ENCODE peak calls at places on chromosomes 4 and X, in nine cellular contexts. G, D, M, R, X, N, B, S and A are unnamed samples.
A peak's percentile ranks its signal among the peaks of the same experiment; 100 is the strongest.

GRCh38 chr4:73988096-73988495 is at the start of gene PPBP:
- ATAC-seq in G (no peak), D (no peak), M (no peak), R (peak; percentile 18), X (no peak), N (no peak), B (no peak), S (no peak), A (no peak)

GRCh38 chrX:119288890-119289393 is 52.9 kb downstream of the PGRMC1 start:
- ATAC-seq in G (no peak), D (no peak), M (no peak), R (no peak), X (no peak), N (no peak), B (no peak), S (no peak), A (no peak)

GRCh38 chr4:10093801-10094552 is 22.6 kb downstream of the WDR1 start:
- ATAC-seq in G (peak; percentile 66), D (no peak), M (peak; percentile 30), R (no peak), X (no peak), N (no peak), B (peak; percentile 67), S (peak; percentile 81), A (peak; percentile 68)

GRCh38 chrX:9368262-9368661 is 96.6 kb upstream of the TBL1X start:
- ATAC-seq in G (no peak), D (peak; percentile 94), M (peak; percentile 92), R (no peak), X (no peak), N (no peak), B (no peak), S (no peak), A (no peak)

GRCh38 chr4:84894621-84895020 is 71.9 kb downstream of the WDFY3 start:
- ATAC-seq in G (no peak), D (no peak), M (peak; percentile 75), R (no peak), X (no peak), N (no peak), B (peak; percentile 79), S (peak; percentile 93), A (no peak)

GRCh38 chrX:38804481-38805293 is 3.4 kb downstream of the MID1IP1 start:
- ATAC-seq in G (peak; percentile 3), D (peak; percentile 1), M (peak; percentile 0), R (peak; percentile 2), X (peak; percentile 30), N (no peak), B (peak; percentile 0), S (peak; percentile 17), A (no peak)

GRCh38 chr4:22115262-22115661 is 166.7 kb upstream of the KCNIP4 start:
- ATAC-seq in G (no peak), D (no peak), M (no peak), R (no peak), X (no peak), N (no peak), B (no peak), S (no peak), A (no peak)

GRCh38 chrX:40727093-40727492 is 8.2 kb downstream of the MED14 start:
- ATAC-seq in G (no peak), D (no peak), M (peak; percentile 41), R (no peak), X (no peak), N (no peak), B (no peak), S (no peak), A (no peak)

GRCh38 chr4:152577708-152578421 is 42.0 kb upstream of the FBXW7 start:
- ATAC-seq in G (no peak), D (no peak), M (no peak), R (peak; percentile 51), X (peak; percentile 19), N (no peak), B (no peak), S (no peak), A (no peak)

GRCh38 chrX:43655961-43656494 is at the start of gene MAOA:
- ATAC-seq in G (no peak), D (peak; percentile 58), M (peak; percentile 72), R (no peak), X (peak; percentile 7), N (peak; percentile 18), B (peak; percentile 83), S (peak; percentile 81), A (peak; percentile 61)

GRCh38 chrX:37350034-37350365 is 836 bp downstream of the PRRG1 start:
- ATAC-seq in G (no peak), D (peak; percentile 47), M (peak; percentile 47), R (peak; percentile 13), X (peak; percentile 58), N (peak; percentile 46), B (peak; percentile 17), S (peak; percentile 44), A (peak; percentile 2)
- H3K4me3 ChIP-seq in G (peak overlapping the region; percentile 96), D (peak overlapping the region; percentile 74), M (peak overlapping the region; percentile 42), R (peak overlapping the region; percentile 57), X (peak overlapping the region; percentile 97), N (peak overlapping the region; percentile 98), B (peak overlapping the region; percentile 70), S (peak overlapping the region; percentile 66), A (peak overlapping the region; percentile 53)

GRCh38 chr4:144788469-144788868 is 142.5 kb downstream of the HHIP start:
- ATAC-seq in G (no peak), D (no peak), M (no peak), R (no peak), X (no peak), N (no peak), B (no peak), S (no peak), A (no peak)

GRCh38 chr4:144782345-144782744 is 136.4 kb downstream of the HHIP start:
- ATAC-seq in G (no peak), D (no peak), M (no peak), R (no peak), X (no peak), N (no peak), B (no peak), S (no peak), A (no peak)

GRCh38 chr4:144787365-144788263 is 141.7 kb downstream of the HHIP start:
- ATAC-seq in G (no peak), D (no peak), M (peak; percentile 63), R (peak; percentile 70), X (peak; percentile 62), N (peak; percentile 49), B (no peak), S (peak; percentile 56), A (no peak)
- TF ChIP-seq CTCF in G (peak; percentile 48), D (peak; percentile 48), M (peak; percentile 72), R (peak; percentile 54), X (peak; percentile 46), N (peak; percentile 87), B (peak; percentile 30), S (peak; percentile 55), A (peak; percentile 11)

GRCh38 chr4:83110970-83111369 is 3.6 kb downstream of the PLAC8 start:
- ATAC-seq in G (no peak), D (no peak), M (no peak), R (no peak), X (no peak), N (no peak), B (no peak), S (no peak), A (no peak)

GRCh38 chr4:83109480-83110221 is 4.9 kb downstream of the PLAC8 start:
- ATAC-seq in G (peak; percentile 78), D (no peak), M (peak; percentile 68), R (no peak), X (peak; percentile 84), N (peak; percentile 68), B (peak; percentile 76), S (peak; percentile 84), A (peak; percentile 74)

GRCh38 chr4:83110222-83110945 is 4.1 kb downstream of the PLAC8 start:
- ATAC-seq in G (peak; percentile 95), D (peak; percentile 47), M (peak; percentile 91), R (peak; percentile 90), X (peak; percentile 97), N (peak; percentile 87), B (peak; percentile 95), S (peak; percentile 93), A (peak; percentile 82)

GRCh38 chr4:83107636-83108035 is 6.9 kb downstream of the PLAC8 start:
- ATAC-seq in G (no peak), D (no peak), M (no peak), R (no peak), X (no peak), N (no peak), B (no peak), S (no peak), A (no peak)

DNA sequence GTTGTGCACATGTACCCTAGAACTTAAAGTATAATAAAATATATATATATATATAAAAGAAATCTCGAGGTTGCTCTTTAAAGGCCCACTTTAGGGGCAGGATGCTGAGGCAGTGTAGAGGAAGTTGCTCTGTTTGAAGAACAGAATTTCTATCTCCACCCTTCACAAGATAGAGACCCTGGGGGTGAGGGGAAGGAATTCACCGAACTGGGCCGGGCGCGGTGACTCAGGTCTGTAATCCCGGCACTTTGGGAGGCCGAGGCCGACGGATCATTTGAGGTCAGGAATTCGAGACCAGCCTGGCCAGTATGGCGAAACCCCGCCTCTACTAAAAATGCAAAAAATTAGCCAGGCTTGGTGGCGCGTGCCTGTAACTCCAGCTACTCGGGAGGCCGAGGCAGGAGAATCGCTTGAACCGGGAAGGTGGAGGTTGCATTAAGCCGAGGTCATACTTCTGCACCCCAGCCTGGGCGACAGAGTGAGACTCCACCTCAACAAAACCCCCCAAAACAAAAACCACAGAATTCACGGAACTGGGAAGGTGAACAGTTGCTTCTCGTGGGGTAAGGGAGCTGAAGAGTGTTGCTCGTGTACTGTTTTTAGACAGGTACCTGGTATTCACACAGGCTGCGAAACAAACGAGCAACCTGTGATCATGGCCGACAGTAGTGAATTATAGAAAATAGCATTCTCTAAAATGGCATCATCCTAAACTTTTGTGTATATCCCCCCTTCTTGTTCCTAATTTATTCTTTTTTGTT is 6.2 kb downstream of the PLAC8 start:
- ATAC-seq in G (no peak), D (no peak), M (no peak), R (no peak), X (no peak), N (no peak), B (no peak), S (no peak), A (no peak)
- H3K4me3 ChIP-seq in G (no peak overlapping the region), D (no peak overlapping the region), M (peak overlapping the region; percentile 50), R (no peak overlapping the region), X (no peak overlapping the region), N (no peak overlapping the region), B (peak overlapping the region; percentile 66), S (peak overlapping the region; percentile 65), A (no peak overlapping the region)

GRCh38 chr4:163108614-163109013 is 58.1 kb downstream of the NAF1 start:
- ATAC-seq in G (no peak), D (no peak), M (no peak), R (no peak), X (no peak), N (no peak), B (no peak), S (no peak), A (no peak)

GRCh38 chr4:163109967-163110366 is 56.7 kb downstream of the NAF1 start:
- ATAC-seq in G (no peak), D (no peak), M (no peak), R (no peak), X (no peak), N (no peak), B (no peak), S (no peak), A (no peak)

GRCh38 chr4:163113921-163114703 is 52.6 kb downstream of the NAF1 start:
- ATAC-seq in G (no peak), D (no peak), M (no peak), R (no peak), X (no peak), N (no peak), B (no peak), S (no peak), A (no peak)

GRCh38 chr4:163110442-163110841 is 56.2 kb downstream of the NAF1 start:
- ATAC-seq in G (no peak), D (no peak), M (no peak), R (no peak), X (no peak), N (no peak), B (no peak), S (no peak), A (no peak)

GRCh38 chr4:163111588-163111987 is 55.1 kb downstream of the NAF1 start:
- ATAC-seq in G (no peak), D (peak; percentile 67), M (peak; percentile 25), R (peak; percentile 72), X (no peak), N (no peak), B (no peak), S (no peak), A (no peak)
- TF ChIP-seq CTCF in G (peak; percentile 40), D (no peak), M (peak; percentile 12), R (no peak), X (no peak), N (peak; percentile 36), B (peak; percentile 23), S (no peak), A (no peak)